ENCODE peak calls at places on chromosome 20, in seven cellular contexts. Y is H9, F is mesendoderm, V is neuronal stem cell, U is IMR-90, B is mesenchymal stem cell, X is trophoblast cell. E is an unnamed sample.
A peak's percentile ranks its signal among the peaks of the same experiment; 100 is the strongest.

GRCh38 chr20:38098952-38099351 is 65.4 kb downstream of the RPRD1B start:
- DNase-seq in Y (no peak), F (no peak), V (no peak), U (no peak), B (peak; percentile 39), X (no peak), E (no peak)

GRCh38 chr20:32877507-32877906 is 18.8 kb downstream of the EFCAB8 start:
- DNase-seq in Y (no peak), F (no peak), V (no peak), U (peak; percentile 80), B (no peak), X (no peak), E (no peak)

GRCh38 chr20:46215913-46216707 is 92.2 kb downstream of the CDH22 start:
- DNase-seq in Y (peak; percentile 91), F (peak; percentile 99), V (peak; percentile 75), U (peak; percentile 28), B (peak; percentile 77), X (peak; percentile 27), E (peak; percentile 77)

GRCh38 chr20:63316502-63316921 is 23.5 kb downstream of the COL20A1 start:
- DNase-seq in Y (no peak), F (no peak), V (no peak), U (no peak), B (no peak), X (no peak), E (no peak)

GRCh38 chr20:32457476-32457986 is 99.4 kb downstream of the ASXL1 start:
- DNase-seq in Y (peak; percentile 96), F (peak; percentile 92), V (peak; percentile 87), U (peak; percentile 56), B (peak; percentile 84), X (no peak), E (peak; percentile 81)

GRCh38 chr20:33124994-33125393 is 43.0 kb upstream of the BPIFA2 start:
- DNase-seq in Y (no peak), F (no peak), V (no peak), U (no peak), B (no peak), X (no peak), E (no peak)

GRCh38 chr20:17618673-17619013 is 48.8 kb downstream of the DSTN start:
- DNase-seq in Y (no peak), F (no peak), V (no peak), U (no peak), B (no peak), X (no peak), E (no peak)

GRCh38 chr20:64238115-64238825 is 17.3 kb upstream of the PCMTD2 start:
- DNase-seq in Y (no peak), F (no peak), V (no peak), U (no peak), B (no peak), X (no peak), E (no peak)

GRCh38 chr20:50730765-50731054 is 670 bp upstream of the PARD6B start:
- DNase-seq in Y (no peak), F (no peak), V (no peak), U (no peak), B (no peak), X (no peak), E (no peak)

GRCh38 chr20:2246081-2246491 is 49.7 kb upstream of the TGM3 start:
- DNase-seq in Y (peak; percentile 38), F (peak; percentile 18), V (peak; percentile 61), U (no peak), B (no peak), X (no peak), E (no peak)

GRCh38 chr20:37362231-37362792 is 16.4 kb downstream of the SRC start:
- DNase-seq in Y (no peak), F (no peak), V (no peak), U (no peak), B (no peak), X (no peak), E (no peak)

GRCh38 chr20:1664911-1665310 is 7.3 kb upstream of the SIRPG start:
- DNase-seq in Y (no peak), F (no peak), V (no peak), U (no peak), B (no peak), X (no peak), E (no peak)

GRCh38 chr20:62776692-62777527 is 19.4 kb upstream of the MRGBP start:
- DNase-seq in Y (peak; percentile 81), F (peak; percentile 86), V (no peak), U (peak; percentile 13), B (no peak), X (no peak), E (no peak)

GRCh38 chr20:21322921-21323321 is 19.8 kb downstream of the XRN2 start:
- DNase-seq in Y (no peak), F (peak; percentile 23), V (no peak), U (peak; percentile 10), B (peak; percentile 43), X (no peak), E (no peak)

GRCh38 chr20:37352611-37352980 is 6.7 kb downstream of the SRC start:
- DNase-seq in Y (no peak), F (no peak), V (no peak), U (no peak), B (no peak), X (no peak), E (no peak)

GRCh38 chr20:23198815-23199214 is 112.7 kb upstream of the CD93 start:
- DNase-seq in Y (no peak), F (no peak), V (no peak), U (no peak), B (no peak), X (no peak), E (no peak)

GRCh38 chr20:23201658-23202057 is 115.5 kb upstream of the CD93 start:
- DNase-seq in Y (no peak), F (no peak), V (no peak), U (no peak), B (no peak), X (no peak), E (no peak)

GRCh38 chr20:23200914-23201313 is 114.8 kb upstream of the CD93 start:
- DNase-seq in Y (peak; percentile 84), F (peak; percentile 96), V (no peak), U (peak; percentile 8), B (no peak), X (peak; percentile 70), E (peak; percentile 34)

GRCh38 chr20:23200413-23200812 is 114.3 kb upstream of the CD93 start:
- DNase-seq in Y (no peak), F (no peak), V (no peak), U (no peak), B (no peak), X (no peak), E (no peak)

DNA sequence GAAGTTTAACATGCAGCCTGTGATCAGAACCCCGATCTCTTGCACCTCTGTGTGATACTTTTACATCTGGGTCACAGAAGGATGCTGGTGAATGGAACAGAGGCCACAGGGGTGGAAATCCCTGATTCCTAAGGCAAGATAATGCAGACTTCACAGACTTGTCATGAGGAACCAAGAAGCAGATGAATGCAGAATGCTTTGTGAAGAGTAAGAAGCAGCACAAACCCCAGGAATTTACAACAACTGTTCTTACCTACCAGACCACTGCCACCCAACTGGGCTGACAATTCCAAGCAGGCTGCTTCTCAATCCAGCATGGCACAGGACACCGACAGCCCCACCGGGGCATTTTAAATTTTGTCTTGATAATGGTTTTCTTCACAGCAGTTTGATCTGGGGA is 113.2 kb upstream of the CD93 start:
- DNase-seq in Y (no peak), F (peak; percentile 60), V (no peak), U (no peak), B (no peak), X (no peak), E (no peak)
- H3K18ac ChIP-seq in Y (no peak overlapping the region), F (no peak overlapping the region), V (no peak overlapping the region), U (no peak overlapping the region), B (no peak overlapping the region), X (no peak overlapping the region), E (no peak overlapping the region)

GRCh38 chr20:47708953-47709833 is 76.1 kb downstream of the SULF2 start:
- DNase-seq in Y (no peak), F (no peak), V (no peak), U (no peak), B (no peak), X (no peak), E (no peak)

GRCh38 chr20:47713163-47713562 is 72.1 kb downstream of the SULF2 start:
- DNase-seq in Y (no peak), F (no peak), V (no peak), U (no peak), B (no peak), X (no peak), E (no peak)

GRCh38 chr20:47710665-47711045 is 74.6 kb downstream of the SULF2 start:
- DNase-seq in Y (no peak), F (no peak), V (no peak), U (no peak), B (no peak), X (no peak), E (no peak)

GRCh38 chr20:47713941-47714450 is 71.3 kb downstream of the SULF2 start:
- DNase-seq in Y (no peak), F (no peak), V (no peak), U (peak; percentile 27), B (no peak), X (no peak), E (no peak)

GRCh38 chr20:47711046-47711752 is 74.1 kb downstream of the SULF2 start:
- DNase-seq in Y (no peak), F (no peak), V (no peak), U (no peak), B (no peak), X (no peak), E (no peak)
- H3K18ac ChIP-seq in Y (no peak overlapping the region), F (no peak overlapping the region), V (peak overlapping the region; percentile 15), U (no peak overlapping the region), B (no peak overlapping the region), X (no peak overlapping the region), E (no peak overlapping the region)

GRCh38 chr20:35174458-35175216 is 2.8 kb downstream of the PROCR start:
- DNase-seq in Y (peak; percentile 89), F (peak; percentile 49), V (no peak), U (no peak), B (no peak), X (peak; percentile 21), E (peak; percentile 74)

GRCh38 chr20:35181731-35182130 is 9.9 kb downstream of the PROCR start:
- DNase-seq in Y (no peak), F (no peak), V (no peak), U (peak; percentile 41), B (no peak), X (no peak), E (no peak)

GRCh38 chr20:35176132-35176531 is 4.3 kb downstream of the PROCR start:
- DNase-seq in Y (no peak), F (no peak), V (no peak), U (no peak), B (no peak), X (no peak), E (no peak)

GRCh38 chr20:35180266-35180665 is 8.4 kb downstream of the PROCR start:
- DNase-seq in Y (no peak), F (no peak), V (no peak), U (no peak), B (no peak), X (no peak), E (no peak)

GRCh38 chr20:35179292-35180212 is 7.7 kb downstream of the PROCR start:
- DNase-seq in Y (no peak), F (no peak), V (no peak), U (no peak), B (no peak), X (no peak), E (no peak)
- H3K18ac ChIP-seq in Y (no peak overlapping the region), F (no peak overlapping the region), V (no peak overlapping the region), U (no peak overlapping the region), B (no peak overlapping the region), X (no peak overlapping the region), E (no peak overlapping the region)

DNA sequence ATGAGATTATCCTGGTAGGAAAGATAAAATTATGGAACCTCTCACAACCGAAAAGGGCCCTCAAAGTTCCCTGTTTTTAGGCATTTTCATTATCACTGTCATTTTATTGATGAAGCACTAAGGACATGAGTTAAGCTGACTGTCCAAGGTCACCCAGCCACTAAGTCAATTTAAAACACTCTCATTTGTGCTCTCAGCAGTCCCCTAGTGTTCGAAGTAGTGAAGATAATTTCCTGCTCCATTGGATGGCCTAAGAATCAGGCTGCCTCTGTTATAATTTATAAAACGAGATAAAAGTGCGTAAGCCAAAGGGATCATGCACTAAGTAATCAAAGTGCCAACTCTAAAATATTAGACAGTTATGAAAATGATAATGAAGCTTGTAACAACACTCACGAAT is 169.1 kb downstream of the KIF16B start:
- DNase-seq in Y (no peak), F (no peak), V (no peak), U (no peak), B (no peak), X (no peak), E (no peak)
- H3K18ac ChIP-seq in Y (no peak overlapping the region), F (no peak overlapping the region), V (no peak overlapping the region), U (no peak overlapping the region), B (no peak overlapping the region), X (no peak overlapping the region), E (no peak overlapping the region)

E was measured in H1.